ENCODE peak calls at places on chromosome 21, in nine cellular contexts. A is uterus; V is neural progenitor cell; D is RWPE1; W is CD8-positive, alpha-beta T cell; X is fibroblast of lung; C is AG10803; R is A549; B is cardiac fibroblast. T is an unnamed sample.
A peak's percentile ranks its signal among the peaks of the same experiment; 100 is the strongest.

GRCh38 chr21:30234643-30235042 is 18.7 kb upstream of the CLDN8 start:
- DNase-seq in B (peak; percentile 11), W (no peak), D (peak; percentile 48), R (no peak), A (no peak), V (no peak), X (peak; percentile 15), C (peak; percentile 22), T (no peak)

GRCh38 chr21:19256934-19257660 is 853.5 kb upstream of the TMPRSS15 start:
- DNase-seq in X (no peak), W (no peak), R (no peak), V (peak; percentile 13), A (no peak), C (no peak), D (no peak), B (no peak), T (no peak)

GRCh38 chr21:37292946-37293345 is 25.8 kb upstream of the VPS26C start:
- DNase-seq in A (no peak), B (peak; percentile 83), V (no peak), W (no peak), D (no peak), X (peak; percentile 44), R (no peak), C (no peak), T (no peak)

GRCh38 chr21:37357691-37358090 is 8.9 kb upstream of the DYRK1A start:
- DNase-seq in B (no peak), D (peak; percentile 54), A (no peak), X (no peak), V (no peak), R (no peak), W (no peak), C (no peak), T (no peak)

GRCh38 chr21:37658994-37659458 is 257.2 kb downstream of the KCNJ6 start:
- DNase-seq in B (peak; percentile 67), W (no peak), A (peak; percentile 35), V (no peak), X (peak; percentile 75), C (peak; percentile 82), R (peak; percentile 79), D (peak; percentile 60), T (no peak)

GRCh38 chr21:39805983-39806382 is 61.0 kb downstream of the IGSF5 start:
- DNase-seq in B (no peak), X (no peak), A (no peak), W (no peak), C (no peak), D (no peak), V (no peak), R (no peak), T (no peak)

GRCh38 chr21:8992731-8993174 is 1528.6 kb upstream of the TPTE start:
- DNase-seq in A (no peak), X (no peak), V (no peak), D (no peak), C (no peak), B (no peak), W (no peak), R (peak; percentile 97), T (no peak)

GRCh38 chr21:33644383-33645074 is 2.2 kb downstream of the ITSN1 start:
- DNase-seq in V (peak; percentile 30), C (peak; percentile 82), X (peak; percentile 78), R (no peak), W (no peak), A (peak; percentile 39), D (peak; percentile 13), B (peak; percentile 90), T (no peak)

GRCh38 chr21:38918629-38919346 is 113.1 kb downstream of the ETS2 start:
- DNase-seq in R (no peak), B (no peak), C (no peak), V (no peak), W (no peak), X (no peak), A (no peak), D (no peak), T (no peak)

GRCh38 chr21:32916088-32916487 is 109.6 kb upstream of the OLIG2 start:
- DNase-seq in A (no peak), C (no peak), X (no peak), R (no peak), W (no peak), V (no peak), B (no peak), D (no peak), T (no peak)

GRCh38 chr21:43918385-43918947 is 53.4 kb downstream of the AGPAT3 start:
- DNase-seq in X (no peak), B (no peak), A (no peak), R (no peak), V (no peak), W (no peak), C (no peak), D (no peak), T (no peak)

GRCh38 chr21:37835512-37835911 is 80.7 kb downstream of the KCNJ6 start:
- DNase-seq in W (no peak), X (no peak), D (no peak), V (no peak), C (no peak), R (no peak), B (no peak), A (no peak), T (no peak)

GRCh38 chr21:15221799-15222386 is 157.1 kb upstream of the NRIP1 start:
- DNase-seq in D (peak; percentile 87), C (peak; percentile 32), V (peak; percentile 23), X (peak; percentile 77), A (no peak), B (peak; percentile 85), W (no peak), R (peak; percentile 92), T (no peak)

GRCh38 chr21:34974162-34974981 is 74.7 kb downstream of the RUNX1 start:
- DNase-seq in W (peak; percentile 48), A (no peak), X (peak; percentile 71), R (no peak), D (no peak), V (no peak), B (no peak), C (no peak), T (no peak)

GRCh38 chr21:39763282-39763970 is 18.4 kb downstream of the IGSF5 start:
- DNase-seq in C (no peak), R (no peak), A (no peak), D (no peak), B (no peak), W (no peak), X (no peak), V (no peak), T (no peak)

GRCh38 chr21:31660134-31660565 is 657 bp downstream of the SOD1 start:
- DNase-seq in C (peak; percentile 13), V (peak; percentile 72), W (peak; percentile 39), D (peak; percentile 36), R (no peak), X (peak; percentile 30), A (peak; percentile 47), B (peak; percentile 34), T (no peak)

GRCh38 chr21:44444286-44444931 is 10.9 kb upstream of the LRRC3 start:
- DNase-seq in V (peak; percentile 56), R (no peak), W (no peak), D (no peak), B (no peak), A (no peak), C (no peak), X (no peak), T (no peak)

GRCh38 chr21:14259669-14260458 is 43.9 kb downstream of the RBM11 start:
- DNase-seq in X (peak; percentile 58), C (peak; percentile 41), W (no peak), B (peak; percentile 65), R (peak; percentile 37), V (peak; percentile 69), D (peak; percentile 39), A (no peak), T (peak; percentile 16)

GRCh38 chr21:35682874-35683549 is 377.3 kb downstream of the SETD4 start:
- DNase-seq in D (no peak), W (no peak), C (no peak), A (no peak), X (no peak), R (no peak), V (no peak), B (no peak), T (no peak)

GRCh38 chr21:45886610-45887026 is 95.0 kb upstream of the COL6A1 start:
- DNase-seq in D (no peak), X (no peak), B (no peak), V (no peak), R (no peak), A (no peak), C (no peak), W (peak; percentile 16), T (no peak)
- TF ChIP-seq CTCF in D (no peak), X (no peak), B (no peak), V (no peak), R (no peak), A (no peak), C (no peak), W (no peak), T (no peak)

DNA sequence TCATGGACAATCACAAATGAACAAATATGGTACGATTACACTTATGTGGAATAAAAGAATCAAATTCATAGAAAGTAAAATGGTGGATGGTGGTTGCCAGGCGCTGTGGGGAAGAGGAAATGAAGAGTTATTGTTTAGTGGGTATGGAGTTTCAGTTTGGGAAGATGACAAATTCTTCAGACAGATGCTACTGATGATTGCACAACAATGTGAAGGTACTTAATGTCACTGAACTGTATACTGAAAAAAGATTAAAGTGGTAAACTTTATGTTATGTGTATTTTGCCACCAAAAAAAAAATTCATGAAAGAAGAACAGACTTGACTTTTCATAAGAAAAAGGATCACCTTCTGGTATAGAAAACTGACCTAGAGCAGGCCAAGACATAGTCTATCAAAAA is 745.6 kb upstream of the CXADR start:
- DNase-seq in A (no peak), R (no peak), B (no peak), V (no peak), W (no peak), C (no peak), X (no peak), D (no peak), T (no peak)
- TF ChIP-seq CTCF in A (no peak), R (no peak), B (no peak), V (no peak), W (no peak), C (no peak), X (no peak), D (no peak), T (no peak)

GRCh38 chr21:41568606-41569385 is 60.8 kb upstream of the TMPRSS2 start:
- DNase-seq in A (no peak), C (no peak), D (no peak), W (no peak), X (no peak), V (no peak), R (no peak), B (no peak), T (no peak)
- TF ChIP-seq CTCF in A (no peak), C (no peak), D (no peak), W (no peak), X (no peak), V (no peak), R (no peak), B (no peak), T (no peak)

DNA sequence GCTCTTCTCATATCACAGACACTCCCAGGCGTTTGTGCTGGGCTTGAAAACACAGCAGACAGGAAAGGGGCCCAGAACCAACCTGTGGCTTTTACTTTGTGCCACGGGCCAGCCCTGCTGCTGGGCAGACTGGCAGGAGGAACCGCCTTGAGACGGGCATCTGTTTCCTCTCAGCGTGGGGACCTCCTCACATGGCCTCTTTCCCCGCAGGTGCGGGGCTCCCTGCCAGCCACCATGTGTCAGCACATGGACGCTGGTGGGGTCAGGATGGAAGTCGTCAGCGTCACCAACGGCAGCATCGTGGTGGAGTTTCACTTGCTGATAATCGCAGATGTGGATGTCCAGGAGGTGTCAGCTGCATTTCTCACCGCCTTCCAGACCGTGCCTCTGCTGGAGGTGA is 47.8 kb downstream of the UMODL1 start:
- DNase-seq in C (peak; percentile 16), D (no peak), W (no peak), V (no peak), R (no peak), B (no peak), A (no peak), X (no peak), T (no peak)
- TF ChIP-seq CTCF in C (no peak), D (no peak), W (no peak), V (no peak), R (no peak), B (no peak), A (no peak), X (no peak), T (no peak)